ENCODE peak calls at places on chromosomes 5 and 9, in nine cellular contexts. One of them, this sample, is unnamed.

GRCh38 chr5:187617-188451 is 3.5 kb upstream of the LRRC14B start:
- DNase-seq in PC-9: no peak
- DNase-seq in heart right ventricle: no peak
- DNase-seq in testis: no peak
- DNase-seq in adrenal gland: no peak
- DNase-seq in neuronal stem cell: no peak
- DNase-seq in HepG2: no peak
- DNase-seq in stomach: no peak
- DNase-seq in fibroblast of lung: no peak
- DNase-seq in this sample: no peak

GRCh38 chr5:108727639-108728565 is 19.8 kb upstream of the FER start:
- DNase-seq in PC-9: peak; percentile 80
- DNase-seq in heart right ventricle: peak; percentile 93
- DNase-seq in testis: peak; percentile 94
- DNase-seq in adrenal gland: peak; percentile 93
- DNase-seq in neuronal stem cell: peak; percentile 84
- DNase-seq in HepG2: peak; percentile 59
- DNase-seq in stomach: peak; percentile 93
- DNase-seq in fibroblast of lung: peak; percentile 93
- DNase-seq in this sample: peak; percentile 94

GRCh38 chr5:169581580-169582227 is 1.9 kb upstream of the SPDL1 start:
- DNase-seq in PC-9: no peak
- DNase-seq in heart right ventricle: peak; percentile 49
- DNase-seq in testis: peak; percentile 64
- DNase-seq in adrenal gland: peak; percentile 82
- DNase-seq in neuronal stem cell: peak; percentile 44
- DNase-seq in HepG2: peak; percentile 46
- DNase-seq in stomach: peak; percentile 55
- DNase-seq in fibroblast of lung: peak; percentile 71
- DNase-seq in this sample: peak; percentile 73

GRCh38 chr9:130266236-130267098 is 907 bp downstream of the HMCN2 start:
- DNase-seq in PC-9: no peak
- DNase-seq in heart right ventricle: no peak
- DNase-seq in testis: no peak
- DNase-seq in adrenal gland: no peak
- DNase-seq in neuronal stem cell: no peak
- DNase-seq in HepG2: no peak
- DNase-seq in stomach: no peak
- DNase-seq in fibroblast of lung: no peak
- DNase-seq in this sample: no peak

GRCh38 chr9:137178939-137179630 is 7.2 kb upstream of the TMEM210 start:
- DNase-seq in PC-9: no peak
- DNase-seq in heart right ventricle: no peak
- DNase-seq in testis: no peak
- DNase-seq in adrenal gland: no peak
- DNase-seq in neuronal stem cell: no peak
- DNase-seq in HepG2: no peak
- DNase-seq in stomach: no peak
- DNase-seq in fibroblast of lung: no peak
- DNase-seq in this sample: no peak

GRCh38 chr9:93668261-93668871 is 92.0 kb downstream of the PHF2 start:
- DNase-seq in PC-9: no peak
- DNase-seq in heart right ventricle: no peak
- DNase-seq in testis: no peak
- DNase-seq in adrenal gland: peak; percentile 2
- DNase-seq in neuronal stem cell: no peak
- DNase-seq in HepG2: no peak
- DNase-seq in stomach: peak; percentile 21
- DNase-seq in fibroblast of lung: no peak
- DNase-seq in this sample: peak; percentile 17

GRCh38 chr9:130295431-130295830 is 29.9 kb downstream of the HMCN2 start:
- DNase-seq in PC-9: no peak
- DNase-seq in heart right ventricle: no peak
- DNase-seq in testis: no peak
- DNase-seq in adrenal gland: no peak
- DNase-seq in neuronal stem cell: no peak
- DNase-seq in HepG2: no peak
- DNase-seq in stomach: no peak
- DNase-seq in fibroblast of lung: no peak
- DNase-seq in this sample: no peak

GRCh38 chr9:82456621-82457020 is 468.0 kb downstream of the SPATA31D1 start:
- DNase-seq in PC-9: no peak
- DNase-seq in heart right ventricle: no peak
- DNase-seq in testis: no peak
- DNase-seq in adrenal gland: no peak
- DNase-seq in neuronal stem cell: no peak
- DNase-seq in HepG2: no peak
- DNase-seq in stomach: no peak
- DNase-seq in fibroblast of lung: peak; percentile 2
- DNase-seq in this sample: no peak

GRCh38 chr9:125376261-125377226 is 114.9 kb downstream of the GAPVD1 start:
- DNase-seq in PC-9: no peak
- DNase-seq in heart right ventricle: no peak
- DNase-seq in testis: no peak
- DNase-seq in adrenal gland: no peak
- DNase-seq in neuronal stem cell: no peak
- DNase-seq in HepG2: no peak
- DNase-seq in stomach: no peak
- DNase-seq in fibroblast of lung: no peak
- DNase-seq in this sample: no peak

GRCh38 chr9:93622725-93623124 is 46.3 kb downstream of the PHF2 start:
- DNase-seq in PC-9: no peak
- DNase-seq in heart right ventricle: no peak
- DNase-seq in testis: no peak
- DNase-seq in adrenal gland: no peak
- DNase-seq in neuronal stem cell: no peak
- DNase-seq in HepG2: no peak
- DNase-seq in stomach: no peak
- DNase-seq in fibroblast of lung: no peak
- DNase-seq in this sample: no peak

GRCh38 chr5:30401479-30402058 is 791.9 kb upstream of the CDH6 start:
- DNase-seq in PC-9: no peak
- DNase-seq in heart right ventricle: peak; percentile 10
- DNase-seq in testis: peak; percentile 81
- DNase-seq in adrenal gland: no peak
- DNase-seq in neuronal stem cell: peak; percentile 43
- DNase-seq in HepG2: peak; percentile 53
- DNase-seq in stomach: peak; percentile 34
- DNase-seq in fibroblast of lung: peak; percentile 28
- DNase-seq in this sample: no peak

GRCh38 chr9:96383165-96383939 is at the start of gene SLC35D2:
- DNase-seq in PC-9: peak; percentile 54
- DNase-seq in heart right ventricle: peak; percentile 65
- DNase-seq in testis: peak; percentile 64
- DNase-seq in adrenal gland: peak; percentile 56
- DNase-seq in neuronal stem cell: peak; percentile 37
- DNase-seq in HepG2: peak; percentile 73
- DNase-seq in stomach: peak; percentile 75
- DNase-seq in fibroblast of lung: peak; percentile 54
- DNase-seq in this sample: peak; percentile 44

GRCh38 chr5:169416583-169417196 is 115.8 kb upstream of the SLIT3 start:
- DNase-seq in PC-9: no peak
- DNase-seq in heart right ventricle: peak; percentile 70
- DNase-seq in testis: no peak
- DNase-seq in adrenal gland: peak; percentile 24
- DNase-seq in neuronal stem cell: no peak
- DNase-seq in HepG2: no peak
- DNase-seq in stomach: no peak
- DNase-seq in fibroblast of lung: peak; percentile 66
- DNase-seq in this sample: peak; percentile 85

GRCh38 chr5:151678146-151678545 is 8.6 kb downstream of the SPARC start:
- DNase-seq in PC-9: no peak
- DNase-seq in heart right ventricle: peak; percentile 54
- DNase-seq in testis: no peak
- DNase-seq in adrenal gland: no peak
- DNase-seq in neuronal stem cell: no peak
- DNase-seq in HepG2: no peak
- DNase-seq in stomach: no peak
- DNase-seq in fibroblast of lung: peak; percentile 31
- DNase-seq in this sample: no peak

GRCh38 chr5:157157492-157157891 is 8.6 kb downstream of the GARIN3 start:
- DNase-seq in PC-9: no peak
- DNase-seq in heart right ventricle: no peak
- DNase-seq in testis: no peak
- DNase-seq in adrenal gland: no peak
- DNase-seq in neuronal stem cell: no peak
- DNase-seq in HepG2: no peak
- DNase-seq in stomach: no peak
- DNase-seq in fibroblast of lung: no peak
- DNase-seq in this sample: no peak

GRCh38 chr5:82593481-82593880 is 315.3 kb upstream of the RPS23 start:
- DNase-seq in PC-9: no peak
- DNase-seq in heart right ventricle: no peak
- DNase-seq in testis: no peak
- DNase-seq in adrenal gland: no peak
- DNase-seq in neuronal stem cell: no peak
- DNase-seq in HepG2: no peak
- DNase-seq in stomach: no peak
- DNase-seq in fibroblast of lung: peak; percentile 74
- DNase-seq in this sample: peak; percentile 44

GRCh38 chr9:70255521-70255920 is 3.3 kb upstream of the SMC5 start:
- DNase-seq in PC-9: no peak
- DNase-seq in heart right ventricle: no peak
- DNase-seq in testis: no peak
- DNase-seq in adrenal gland: no peak
- DNase-seq in neuronal stem cell: no peak
- DNase-seq in HepG2: no peak
- DNase-seq in stomach: no peak
- DNase-seq in fibroblast of lung: peak; percentile 3
- DNase-seq in this sample: no peak
- H3K4me3 ChIP-seq in PC-9: peak overlapping the region; percentile 75
- H3K4me3 ChIP-seq in heart right ventricle: peak overlapping the region; percentile 22
- H3K4me3 ChIP-seq in testis: no peak overlapping the region
- H3K4me3 ChIP-seq in adrenal gland: no peak overlapping the region
- H3K4me3 ChIP-seq in neuronal stem cell: no peak overlapping the region
- H3K4me3 ChIP-seq in HepG2: no peak overlapping the region
- H3K4me3 ChIP-seq in stomach: peak overlapping the region; percentile 22
- H3K4me3 ChIP-seq in fibroblast of lung: no peak overlapping the region
- H3K4me3 ChIP-seq in this sample: no peak overlapping the region

DNA sequence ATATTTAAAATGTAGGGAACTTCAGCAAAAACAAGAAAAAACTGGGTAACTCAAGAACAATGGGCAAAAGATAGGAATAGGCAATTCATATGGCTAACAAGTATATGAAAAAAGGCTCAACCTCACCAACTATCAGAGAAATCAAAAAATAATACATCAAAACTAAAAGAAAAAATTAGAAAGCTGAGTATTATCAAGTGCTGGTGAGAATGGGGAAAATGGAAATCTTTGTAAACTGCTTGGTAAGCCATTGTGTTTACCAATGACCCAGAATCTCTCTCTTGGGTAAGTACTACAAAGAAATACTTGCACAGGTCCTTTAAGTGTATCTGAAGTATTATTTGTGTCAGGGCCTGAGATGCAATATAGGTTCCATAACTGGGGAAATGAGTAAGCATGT is 27.0 kb downstream of the ABHD17B start:
- DNase-seq in PC-9: no peak
- DNase-seq in heart right ventricle: no peak
- DNase-seq in testis: no peak
- DNase-seq in adrenal gland: no peak
- DNase-seq in neuronal stem cell: no peak
- DNase-seq in HepG2: no peak
- DNase-seq in stomach: no peak
- DNase-seq in fibroblast of lung: no peak
- DNase-seq in this sample: no peak
- H3K4me1 ChIP-seq in PC-9: no peaks in the 10 kb centered on the region
- H3K4me1 ChIP-seq in heart right ventricle: no peaks in the 10 kb centered on the region
- H3K4me1 ChIP-seq in testis: no peaks in the 10 kb centered on the region
- H3K4me1 ChIP-seq in adrenal gland: no peaks in the 10 kb centered on the region
- H3K4me1 ChIP-seq in neuronal stem cell: no peaks in the 10 kb centered on the region
- H3K4me1 ChIP-seq in HepG2: peaks cover 34% of the 10 kb centered on the region
- H3K4me1 ChIP-seq in stomach: no peaks in the 10 kb centered on the region
- H3K4me1 ChIP-seq in fibroblast of lung: no peaks in the 10 kb centered on the region
- H3K4me1 ChIP-seq in this sample: no peaks in the 10 kb centered on the region

DNA sequence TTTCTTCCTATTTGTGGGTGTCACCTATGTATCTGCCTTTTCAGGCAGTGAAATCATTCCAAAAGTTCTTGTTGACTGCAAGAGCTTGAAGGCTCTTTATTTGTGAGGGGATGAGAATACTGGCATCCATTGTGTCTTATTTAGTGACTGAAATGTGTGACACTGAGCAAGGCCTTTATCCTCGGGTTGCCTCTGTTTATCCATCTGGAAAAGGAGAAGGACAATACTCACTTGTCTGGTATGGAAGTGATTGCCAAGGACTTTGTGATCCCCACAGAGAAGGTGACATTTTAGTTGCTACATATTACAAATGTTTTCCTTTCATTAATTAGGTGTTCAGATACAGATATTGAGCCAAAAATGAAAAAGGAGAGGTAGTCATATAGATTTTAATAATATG is 80.2 kb downstream of the ARRDC3 start:
- DNase-seq in PC-9: no peak
- DNase-seq in heart right ventricle: no peak
- DNase-seq in testis: no peak
- DNase-seq in adrenal gland: no peak
- DNase-seq in neuronal stem cell: no peak
- DNase-seq in HepG2: no peak
- DNase-seq in stomach: no peak
- DNase-seq in fibroblast of lung: no peak
- DNase-seq in this sample: no peak
- H3K27ac ChIP-seq in PC-9: peak overlapping the region; percentile 27
- H3K27ac ChIP-seq in heart right ventricle: no peak overlapping the region
- H3K27ac ChIP-seq in testis: no peak overlapping the region
- H3K27ac ChIP-seq in adrenal gland: no peak overlapping the region
- H3K27ac ChIP-seq in neuronal stem cell: no peak overlapping the region
- H3K27ac ChIP-seq in HepG2: no peak overlapping the region
- H3K27ac ChIP-seq in stomach: peak overlapping the region; percentile 63
- H3K27ac ChIP-seq in fibroblast of lung: no peak overlapping the region
- H3K27ac ChIP-seq in this sample: no peak overlapping the region

GRCh38 chr5:42988568-42988967 is 51.6 kb downstream of the ANXA2R start:
- DNase-seq in PC-9: no peak
- DNase-seq in heart right ventricle: no peak
- DNase-seq in testis: no peak
- DNase-seq in adrenal gland: no peak
- DNase-seq in neuronal stem cell: no peak
- DNase-seq in HepG2: no peak
- DNase-seq in stomach: no peak
- DNase-seq in fibroblast of lung: no peak
- DNase-seq in this sample: no peak
- H3K4me3 ChIP-seq in PC-9: no peak overlapping the region
- H3K4me3 ChIP-seq in heart right ventricle: no peak overlapping the region
- H3K4me3 ChIP-seq in testis: no peak overlapping the region
- H3K4me3 ChIP-seq in adrenal gland: no peak overlapping the region
- H3K4me3 ChIP-seq in neuronal stem cell: no peak overlapping the region
- H3K4me3 ChIP-seq in HepG2: no peak overlapping the region
- H3K4me3 ChIP-seq in stomach: no peak overlapping the region
- H3K4me3 ChIP-seq in fibroblast of lung: no peak overlapping the region
- H3K4me3 ChIP-seq in this sample: no peak overlapping the region